ENCODE peak calls at places on chromosomes 7 and 10, in ten cellular contexts. Y is lower leg skin, H is uterus, C is A549, I is GM23338, V is cardiac fibroblast, B is WTC11, G is neural progenitor cell, W is Calu3, Z is MCF 10A. X is an unnamed sample.

GRCh38 chr7:27064681-27065080 is 31.1 kb downstream of the HOXA1 start:
- DNase-seq in Y (no peak), H (no peak), C (no peak), I (no peak), V (no peak), B (no peak), G (no peak), W (no peak), Z (no peak), X (no peak)

GRCh38 chr7:29620531-29620930 is 56.9 kb downstream of the PRR15 start:
- DNase-seq in Y (no peak), H (no peak), C (no peak), I (no peak), V (no peak), B (no peak), G (no peak), W (no peak), Z (no peak), X (peak; percentile 12)

GRCh38 chr7:1949681-1950055 is 279.6 kb downstream of the ELFN1 start:
- DNase-seq in Y (no peak), H (no peak), C (no peak), I (no peak), V (no peak), B (no peak), G (no peak), W (no peak), Z (no peak), X (no peak)

GRCh38 chr7:97269741-97270140 is 152.2 kb downstream of the SDHAF3 start:
- DNase-seq in Y (no peak), H (no peak), C (no peak), I (peak; percentile 38), V (peak; percentile 59), B (no peak), G (peak; percentile 20), W (no peak), Z (no peak), X (no peak)

GRCh38 chr7:105228555-105228954 is 160.2 kb downstream of the SRPK2 start:
- DNase-seq in Y (no peak), H (no peak), C (no peak), I (peak; percentile 81), V (no peak), B (peak; percentile 59), G (peak; percentile 26), W (no peak), Z (no peak), X (no peak)

GRCh38 chr10:80276335-80276734 is 13.1 kb downstream of the MAT1A start:
- DNase-seq in Y (peak; percentile 5), H (no peak), C (no peak), I (no peak), V (no peak), B (no peak), G (no peak), W (no peak), Z (no peak), X (no peak)

GRCh38 chr7:44095781-44096180 is 8.4 kb upstream of the AEBP1 start:
- DNase-seq in Y (no peak), H (no peak), C (no peak), I (no peak), V (no peak), B (no peak), G (no peak), W (no peak), Z (no peak), X (no peak)

GRCh38 chr10:6128591-6129383 is 40.0 kb downstream of the RBM17 start:
- DNase-seq in Y (no peak), H (no peak), C (no peak), I (peak; percentile 43), V (peak; percentile 53), B (no peak), G (peak; percentile 62), W (no peak), Z (no peak), X (peak; percentile 86)

GRCh38 chr7:42274052-42274451 is 37.0 kb upstream of the GLI3 start:
- DNase-seq in Y (no peak), H (no peak), C (no peak), I (no peak), V (peak; percentile 84), B (no peak), G (no peak), W (no peak), Z (peak; percentile 80), X (peak; percentile 89)

GRCh38 chr7:42278360-42278759 is 41.4 kb upstream of the GLI3 start:
- DNase-seq in Y (no peak), H (no peak), C (no peak), I (no peak), V (no peak), B (no peak), G (no peak), W (no peak), Z (peak; percentile 42), X (no peak)

GRCh38 chr7:42269161-42269560 is 32.2 kb upstream of the GLI3 start:
- DNase-seq in Y (no peak), H (no peak), C (no peak), I (no peak), V (no peak), B (no peak), G (no peak), W (no peak), Z (no peak), X (no peak)

DNA sequence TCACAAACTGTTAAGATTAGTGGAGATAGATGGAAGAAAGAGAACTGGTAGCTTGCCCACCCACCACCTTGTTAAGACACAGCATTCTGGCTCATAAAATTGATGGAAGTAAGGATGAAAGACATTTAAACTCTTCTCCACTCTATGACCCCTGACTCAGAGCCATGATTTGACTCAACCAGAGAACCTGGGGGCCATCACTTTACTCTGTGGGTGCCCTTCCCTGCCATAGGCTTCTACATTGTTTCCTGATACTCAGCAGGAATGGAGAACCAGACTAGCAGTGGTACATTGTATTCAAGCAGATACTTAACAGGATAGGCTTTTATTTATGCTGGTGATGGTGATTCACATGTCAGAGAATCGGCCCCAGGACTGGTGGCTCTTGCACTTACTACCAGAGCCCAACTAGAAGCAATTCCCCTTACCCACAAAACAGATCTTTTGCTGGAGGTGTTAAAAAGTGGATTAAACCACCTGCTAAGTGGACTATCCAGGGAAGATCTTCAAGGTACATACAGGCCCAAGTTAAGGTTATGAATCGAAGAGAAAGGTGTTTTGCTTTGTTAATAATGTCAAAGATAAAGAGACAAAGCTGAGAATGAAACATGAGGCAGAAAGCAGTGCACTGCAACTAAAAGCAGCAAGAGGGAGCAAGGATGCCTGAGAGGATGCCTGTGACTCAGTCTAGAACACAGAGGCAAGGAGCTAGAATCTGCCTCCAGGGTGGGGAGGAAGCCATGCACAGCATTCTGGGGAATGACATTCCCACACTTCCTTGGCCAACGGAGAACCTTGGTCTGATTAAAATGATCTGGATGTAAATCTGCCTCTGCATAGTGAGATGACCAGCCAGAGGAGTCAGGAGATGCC is 36.0 kb upstream of the GLI3 start:
- DNase-seq in Y (no peak), H (no peak), C (no peak), I (peak; percentile 50), V (peak; percentile 77), B (peak; percentile 16), G (peak; percentile 43), W (no peak), Z (peak; percentile 91), X (peak; percentile 84)
- TF ChIP-seq CTCF in Y (no peak), H (peak; percentile 13), C (no peak), I (peak; percentile 64), V (peak; percentile 81), B (no peak), G (peak; percentile 45), W (no peak), Z (peak; percentile 57), X (peak; percentile 79)

GRCh38 chr7:36312915-36313334 is 76.7 kb upstream of the ANLN start:
- DNase-seq in Y (no peak), H (no peak), C (no peak), I (no peak), V (no peak), B (no peak), G (no peak), W (no peak), Z (no peak), X (no peak)

GRCh38 chr7:36313607-36314006 is 76.1 kb upstream of the ANLN start:
- DNase-seq in Y (no peak), H (no peak), C (no peak), I (no peak), V (no peak), B (no peak), G (no peak), W (no peak), Z (no peak), X (no peak)

GRCh38 chr7:36310897-36311296 is 78.8 kb upstream of the ANLN start:
- DNase-seq in Y (no peak), H (no peak), C (no peak), I (no peak), V (no peak), B (no peak), G (no peak), W (no peak), Z (no peak), X (no peak)

GRCh38 chr7:36311539-36311938 is 78.1 kb upstream of the ANLN start:
- DNase-seq in Y (no peak), H (no peak), C (no peak), I (no peak), V (no peak), B (no peak), G (no peak), W (no peak), Z (no peak), X (no peak)

GRCh38 chr7:36312064-36312914 is 77.4 kb upstream of the ANLN start:
- DNase-seq in Y (no peak), H (no peak), C (peak; percentile 37), I (peak; percentile 83), V (no peak), B (peak; percentile 68), G (peak; percentile 65), W (peak; percentile 87), Z (peak; percentile 74), X (peak; percentile 42)
- TF ChIP-seq CTCF in Y (no peak), H (no peak), C (peak; percentile 31), I (peak; percentile 67), V (no peak), B (no peak), G (peak; percentile 60), W (peak; percentile 94), Z (peak; percentile 41), X (peak; percentile 83)

DNA sequence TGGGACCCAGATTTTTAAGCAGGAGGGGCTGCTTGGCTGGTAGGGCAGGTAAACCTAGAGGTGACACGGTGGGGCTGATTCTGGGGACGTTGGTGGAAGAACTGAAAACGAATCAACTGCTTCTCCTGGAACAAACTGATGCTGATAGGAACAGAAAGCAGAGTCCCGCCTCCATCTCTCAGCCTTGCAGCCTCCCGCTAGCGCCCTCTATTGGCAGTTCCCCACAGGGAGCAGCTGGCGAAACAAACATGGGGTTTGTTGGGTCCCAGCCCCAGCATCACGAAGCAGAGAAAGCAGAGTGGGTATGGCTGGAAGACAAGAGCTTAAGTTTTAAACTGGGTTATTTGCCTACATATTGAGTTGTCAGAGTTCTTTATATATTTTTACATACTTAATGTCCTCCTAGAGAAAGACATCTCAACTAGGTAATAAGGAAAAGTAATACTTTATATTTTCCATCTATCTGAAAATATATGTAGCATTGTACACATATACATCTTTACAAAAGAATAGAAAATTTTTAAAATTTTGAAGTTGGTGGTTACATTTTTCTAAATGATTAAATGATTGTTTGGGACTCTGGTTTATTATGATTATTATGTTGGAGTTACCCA is 42.3 kb upstream of the FOXI2 start:
- DNase-seq in Y (no peak), H (no peak), C (peak; percentile 70), I (peak; percentile 95), V (peak; percentile 4), B (peak; percentile 93), G (peak; percentile 84), W (peak; percentile 61), Z (peak; percentile 68), X (peak; percentile 7)
- TF ChIP-seq CTCF in Y (no peak), H (no peak), C (peak; percentile 32), I (peak; percentile 94), V (peak; percentile 9), B (peak; percentile 79), G (peak; percentile 83), W (peak; percentile 35), Z (peak; percentile 32), X (peak; percentile 46)

GRCh38 chr7:127396184-127396583 is 3.7 kb upstream of the ZNF800 start:
- DNase-seq in Y (no peak), H (no peak), C (peak; percentile 47), I (peak; percentile 30), V (peak; percentile 33), B (no peak), G (peak; percentile 9), W (no peak), Z (peak; percentile 18), X (no peak)
- TF ChIP-seq CTCF in Y (no peak), H (no peak), C (no peak), I (no peak), V (peak; percentile 10), B (no peak), G (peak; percentile 27), W (no peak), Z (no peak), X (no peak)

X was measured in bronchial epithelial cell.